ENCODE peak calls at places on chromosome 18, in four cellular contexts. One of them, this sample, is unnamed.

GRCh38 chr18:65755616-65756015 is 4.8 kb downstream of the CDH7 start:
- DNase-seq in T-helper 2 cell: no peak
- DNase-seq in SJSA1: no peak
- DNase-seq in amniotic stem cell: no peak
- DNase-seq in this sample: no peak

GRCh38 chr18:77129150-77129551 is 3.4 kb downstream of the MBP start:
- DNase-seq in T-helper 2 cell: no peak
- DNase-seq in SJSA1: peak; percentile 80
- DNase-seq in amniotic stem cell: no peak
- DNase-seq in this sample: no peak

GRCh38 chr18:36658611-36659010 is 170.2 kb downstream of the TPGS2 start:
- DNase-seq in T-helper 2 cell: no peak
- DNase-seq in SJSA1: no peak
- DNase-seq in amniotic stem cell: no peak
- DNase-seq in this sample: no peak

GRCh38 chr18:56458770-56459450 is 179.5 kb downstream of the TXNL1 start:
- DNase-seq in T-helper 2 cell: no peak
- DNase-seq in SJSA1: no peak
- DNase-seq in amniotic stem cell: no peak
- DNase-seq in this sample: no peak

GRCh38 chr18:3688682-3689081 is 238.7 kb downstream of the TGIF1 start:
- DNase-seq in T-helper 2 cell: no peak
- DNase-seq in SJSA1: peak; percentile 79
- DNase-seq in amniotic stem cell: peak; percentile 66
- DNase-seq in this sample: no peak

GRCh38 chr18:61748024-61748423 is 144.8 kb downstream of the RNF152 start:
- DNase-seq in T-helper 2 cell: no peak
- DNase-seq in SJSA1: no peak
- DNase-seq in amniotic stem cell: no peak
- DNase-seq in this sample: peak; percentile 54

GRCh38 chr18:27353273-27353672 is 168.2 kb upstream of the CHST9 start:
- DNase-seq in T-helper 2 cell: no peak
- DNase-seq in SJSA1: no peak
- DNase-seq in amniotic stem cell: no peak
- DNase-seq in this sample: no peak

GRCh38 chr18:22399949-22400348 is 17.8 kb downstream of the CTAGE1 start:
- DNase-seq in T-helper 2 cell: no peak
- DNase-seq in SJSA1: peak; percentile 19
- DNase-seq in amniotic stem cell: no peak
- DNase-seq in this sample: no peak

GRCh38 chr18:49161627-49162026 is 210.9 kb upstream of the SMAD7 start:
- DNase-seq in T-helper 2 cell: no peak
- DNase-seq in SJSA1: no peak
- DNase-seq in amniotic stem cell: no peak
- DNase-seq in this sample: no peak

GRCh38 chr18:41906528-41907256 is 48.3 kb upstream of the PIK3C3 start:
- DNase-seq in T-helper 2 cell: peak; percentile 6
- DNase-seq in SJSA1: peak; percentile 33
- DNase-seq in amniotic stem cell: peak; percentile 31
- DNase-seq in this sample: peak; percentile 57

GRCh38 chr18:36872329-36872728 is 43.4 kb downstream of the KIAA1328 start:
- DNase-seq in T-helper 2 cell: no peak
- DNase-seq in SJSA1: no peak
- DNase-seq in amniotic stem cell: no peak
- DNase-seq in this sample: no peak

GRCh38 chr18:12703714-12704113 is 872 bp downstream of the PSMG2 start:
- DNase-seq in T-helper 2 cell: no peak
- DNase-seq in SJSA1: no peak
- DNase-seq in amniotic stem cell: no peak
- DNase-seq in this sample: peak; percentile 2

GRCh38 chr18:50558948-50559749 is 738 bp upstream of the MAPK4 start:
- DNase-seq in T-helper 2 cell: no peak
- DNase-seq in SJSA1: no peak
- DNase-seq in amniotic stem cell: no peak
- DNase-seq in this sample: no peak

GRCh38 chr18:11661430-11661829 is 27.6 kb upstream of the GNAL start:
- DNase-seq in T-helper 2 cell: no peak
- DNase-seq in SJSA1: no peak
- DNase-seq in amniotic stem cell: no peak
- DNase-seq in this sample: no peak

GRCh38 chr18:45521151-45521550 is 94.1 kb upstream of the SLC14A2 start:
- DNase-seq in T-helper 2 cell: no peak
- DNase-seq in SJSA1: no peak
- DNase-seq in amniotic stem cell: peak; percentile 22
- DNase-seq in this sample: no peak

GRCh38 chr18:34729740-34730338 is 19.7 kb downstream of the DTNA start:
- DNase-seq in T-helper 2 cell: no peak
- DNase-seq in SJSA1: no peak
- DNase-seq in amniotic stem cell: no peak
- DNase-seq in this sample: no peak

GRCh38 chr18:59547691-59548182 is 149.5 kb downstream of the CCBE1 start:
- DNase-seq in T-helper 2 cell: no peak
- DNase-seq in SJSA1: peak; percentile 62
- DNase-seq in amniotic stem cell: no peak
- DNase-seq in this sample: no peak

This sample was measured in NCI-H446.